ENCODE peak calls at places on chromosome 6, in five cellular contexts. One of them, this sample, is unnamed.

GRCh38 chr6:306641-307061 is 14.4 kb downstream of the DUSP22 start:
- DNase-seq in stomach: peak; percentile 63
- DNase-seq in cardiac muscle cell: no peak
- DNase-seq in psoas muscle: no peak
- DNase-seq in fibroblast of lung: no peak
- DNase-seq in this sample: no peak

GRCh38 chr6:121430514-121431460 is 4.7 kb upstream of the GJA1 start:
- DNase-seq in psoas muscle: no peak
- DNase-seq in stomach: no peak
- DNase-seq in fibroblast of lung: peak; percentile 66
- DNase-seq in cardiac muscle cell: peak; percentile 73
- DNase-seq in this sample: no peak

GRCh38 chr6:53811082-53811481 is 16.3 kb downstream of the LRRC1 start:
- DNase-seq in fibroblast of lung: no peak
- DNase-seq in cardiac muscle cell: no peak
- DNase-seq in stomach: peak; percentile 84
- DNase-seq in psoas muscle: no peak
- DNase-seq in this sample: no peak

GRCh38 chr6:14468656-14469321 is 351.2 kb downstream of the CD83 start:
- DNase-seq in stomach: no peak
- DNase-seq in cardiac muscle cell: no peak
- DNase-seq in fibroblast of lung: no peak
- DNase-seq in psoas muscle: no peak
- DNase-seq in this sample: no peak

GRCh38 chr6:34241351-34242215 is 4.9 kb downstream of the HMGA1 start:
- DNase-seq in fibroblast of lung: no peak
- DNase-seq in psoas muscle: no peak
- DNase-seq in cardiac muscle cell: no peak
- DNase-seq in stomach: no peak
- DNase-seq in this sample: no peak

GRCh38 chr6:109059591-109060021 is 35.0 kb downstream of the SESN1 start:
- DNase-seq in fibroblast of lung: no peak
- DNase-seq in cardiac muscle cell: peak; percentile 72
- DNase-seq in stomach: no peak
- DNase-seq in psoas muscle: no peak
- DNase-seq in this sample: no peak

GRCh38 chr6:158231551-158232444 is 63.6 kb downstream of the GTF2H5 start:
- DNase-seq in cardiac muscle cell: peak; percentile 76
- DNase-seq in fibroblast of lung: peak; percentile 57
- DNase-seq in stomach: peak; percentile 78
- DNase-seq in psoas muscle: peak; percentile 81
- DNase-seq in this sample: peak; percentile 72

GRCh38 chr6:11992086-11992485 is 20.0 kb upstream of the HIVEP1 start:
- DNase-seq in psoas muscle: no peak
- DNase-seq in fibroblast of lung: no peak
- DNase-seq in cardiac muscle cell: no peak
- DNase-seq in stomach: no peak
- DNase-seq in this sample: no peak

GRCh38 chr6:131368077-131368911 is 204.7 kb upstream of the ARG1 start:
- DNase-seq in cardiac muscle cell: peak; percentile 74
- DNase-seq in fibroblast of lung: peak; percentile 15
- DNase-seq in stomach: peak; percentile 80
- DNase-seq in psoas muscle: peak; percentile 20
- DNase-seq in this sample: no peak

GRCh38 chr6:73180718-73181619 is 44.3 kb downstream of the KHDC1L start:
- DNase-seq in fibroblast of lung: peak; percentile 88
- DNase-seq in stomach: no peak
- DNase-seq in psoas muscle: no peak
- DNase-seq in cardiac muscle cell: peak; percentile 84
- DNase-seq in this sample: peak; percentile 47

GRCh38 chr6:89597988-89598387 is 40.6 kb downstream of the LYRM2 start:
- DNase-seq in cardiac muscle cell: peak; percentile 62
- DNase-seq in psoas muscle: no peak
- DNase-seq in fibroblast of lung: peak; percentile 6
- DNase-seq in stomach: no peak
- DNase-seq in this sample: peak; percentile 50

GRCh38 chr6:83917001-83917400 is 57.5 kb downstream of the CYB5R4 start:
- DNase-seq in psoas muscle: no peak
- DNase-seq in stomach: no peak
- DNase-seq in cardiac muscle cell: no peak
- DNase-seq in fibroblast of lung: no peak
- DNase-seq in this sample: no peak

GRCh38 chr6:35754452-35755321 is 17.9 kb downstream of the ARMC12 start:
- DNase-seq in psoas muscle: no peak
- DNase-seq in stomach: no peak
- DNase-seq in cardiac muscle cell: no peak
- DNase-seq in fibroblast of lung: peak; percentile 56
- DNase-seq in this sample: no peak

GRCh38 chr6:8875986-8876385 is 440.6 kb upstream of the SLC35B3 start:
- DNase-seq in fibroblast of lung: no peak
- DNase-seq in psoas muscle: no peak
- DNase-seq in cardiac muscle cell: no peak
- DNase-seq in stomach: no peak
- DNase-seq in this sample: no peak

GRCh38 chr6:17638212-17638611 is 38.1 kb downstream of the FAM8A1 start:
- DNase-seq in cardiac muscle cell: no peak
- DNase-seq in fibroblast of lung: peak; percentile 6
- DNase-seq in psoas muscle: no peak
- DNase-seq in stomach: no peak
- DNase-seq in this sample: no peak

GRCh38 chr6:37548067-37548674 is 48.5 kb upstream of the CCDC167 start:
- DNase-seq in fibroblast of lung: no peak
- DNase-seq in psoas muscle: no peak
- DNase-seq in cardiac muscle cell: no peak
- DNase-seq in stomach: no peak
- DNase-seq in this sample: no peak

GRCh38 chr6:29005183-29005885 is at the start of gene ZNF311:
- DNase-seq in psoas muscle: peak; percentile 30
- DNase-seq in fibroblast of lung: peak; percentile 81
- DNase-seq in stomach: peak; percentile 47
- DNase-seq in cardiac muscle cell: peak; percentile 85
- DNase-seq in this sample: no peak

GRCh38 chr6:98834060-98835031 is at the start of gene POU3F2:
- DNase-seq in fibroblast of lung: peak; percentile 61
- DNase-seq in stomach: peak; percentile 60
- DNase-seq in cardiac muscle cell: peak; percentile 92
- DNase-seq in psoas muscle: peak; percentile 60
- DNase-seq in this sample: peak; percentile 99

GRCh38 chr6:82484737-82485650 is 121.4 kb downstream of the TPBG start:
- DNase-seq in fibroblast of lung: no peak
- DNase-seq in psoas muscle: no peak
- DNase-seq in stomach: no peak
- DNase-seq in cardiac muscle cell: no peak
- DNase-seq in this sample: peak; percentile 89
- H3K9me3 ChIP-seq in fibroblast of lung: no peaks in the 10 kb centered on the region
- H3K9me3 ChIP-seq in psoas muscle: peaks cover 16% of the 10 kb centered on the region
- H3K9me3 ChIP-seq in stomach: peaks cover 20% of the 10 kb centered on the region
- H3K9me3 ChIP-seq in cardiac muscle cell: no peaks in the 10 kb centered on the region
- H3K9me3 ChIP-seq in this sample: peaks cover 11% of the 10 kb centered on the region

DNA sequence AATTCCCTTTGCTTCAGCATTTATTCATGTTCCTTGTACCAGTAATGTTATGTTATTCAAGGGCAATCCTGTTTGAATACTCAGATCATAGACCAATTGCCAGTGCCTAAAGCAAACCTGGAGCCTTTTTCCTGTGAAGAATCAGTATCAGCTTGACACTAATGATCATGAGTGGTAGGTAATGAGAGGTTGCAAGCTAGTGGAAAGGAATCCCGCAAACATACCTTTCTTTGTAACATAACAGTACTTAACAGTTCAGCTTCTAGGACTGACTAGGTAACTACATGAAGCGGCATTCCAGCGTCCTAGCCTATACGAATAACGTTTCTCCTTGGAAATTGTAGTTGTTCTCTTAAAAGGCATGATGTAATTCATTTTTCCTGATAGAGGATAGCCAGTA is 253.7 kb downstream of the TMEM242 start:
- DNase-seq in psoas muscle: no peak
- DNase-seq in stomach: no peak
- DNase-seq in fibroblast of lung: no peak
- DNase-seq in cardiac muscle cell: no peak
- DNase-seq in this sample: no peak
- H3K4me1 ChIP-seq in psoas muscle: peaks cover 60% of the 10 kb centered on the region
- H3K4me1 ChIP-seq in stomach: peaks cover 76% of the 10 kb centered on the region
- H3K4me1 ChIP-seq in fibroblast of lung: peaks cover 2% of the 10 kb centered on the region
- H3K4me1 ChIP-seq in cardiac muscle cell: peaks cover 30% of the 10 kb centered on the region
- H3K4me1 ChIP-seq in this sample: peaks cover 21% of the 10 kb centered on the region

GRCh38 chr6:167738386-167738785 is 88.3 kb upstream of the AFDN start:
- DNase-seq in psoas muscle: no peak
- DNase-seq in fibroblast of lung: no peak
- DNase-seq in cardiac muscle cell: no peak
- DNase-seq in stomach: peak; percentile 14
- DNase-seq in this sample: no peak
- H3K9me3 ChIP-seq in psoas muscle: no peaks in the 10 kb centered on the region
- H3K9me3 ChIP-seq in fibroblast of lung: no peaks in the 10 kb centered on the region
- H3K9me3 ChIP-seq in cardiac muscle cell: no peaks in the 10 kb centered on the region
- H3K9me3 ChIP-seq in stomach: no peaks in the 10 kb centered on the region
- H3K9me3 ChIP-seq in this sample: no peaks in the 10 kb centered on the region

GRCh38 chr6:24888967-24889366 is 46.8 kb downstream of the RIPOR2 start:
- DNase-seq in cardiac muscle cell: no peak
- DNase-seq in stomach: no peak
- DNase-seq in fibroblast of lung: no peak
- DNase-seq in psoas muscle: no peak
- DNase-seq in this sample: no peak

GRCh38 chr6:24890471-24890870 is 45.3 kb downstream of the RIPOR2 start:
- DNase-seq in cardiac muscle cell: no peak
- DNase-seq in stomach: no peak
- DNase-seq in psoas muscle: no peak
- DNase-seq in fibroblast of lung: no peak
- DNase-seq in this sample: no peak

GRCh38 chr6:24883618-24884017 is 52.1 kb downstream of the RIPOR2 start:
- DNase-seq in psoas muscle: no peak
- DNase-seq in stomach: no peak
- DNase-seq in fibroblast of lung: peak; percentile 51
- DNase-seq in cardiac muscle cell: peak; percentile 35
- DNase-seq in this sample: no peak

GRCh38 chr6:24891004-24891403 is 44.8 kb downstream of the RIPOR2 start:
- DNase-seq in cardiac muscle cell: no peak
- DNase-seq in stomach: no peak
- DNase-seq in psoas muscle: no peak
- DNase-seq in fibroblast of lung: no peak
- DNase-seq in this sample: no peak

GRCh38 chr6:24887520-24887919 is 48.2 kb downstream of the RIPOR2 start:
- DNase-seq in cardiac muscle cell: no peak
- DNase-seq in stomach: no peak
- DNase-seq in fibroblast of lung: no peak
- DNase-seq in psoas muscle: no peak
- DNase-seq in this sample: peak; percentile 67
- H3K4me1 ChIP-seq in cardiac muscle cell: peaks cover 14% of the 10 kb centered on the region
- H3K4me1 ChIP-seq in stomach: peaks cover 2% of the 10 kb centered on the region
- H3K4me1 ChIP-seq in fibroblast of lung: peaks cover 6% of the 10 kb centered on the region
- H3K4me1 ChIP-seq in psoas muscle: peaks cover 37% of the 10 kb centered on the region
- H3K4me1 ChIP-seq in this sample: peaks cover 29% of the 10 kb centered on the region

GRCh38 chr6:170058878-170059485 is 231.9 kb downstream of the DLL1 start:
- DNase-seq in cardiac muscle cell: no peak
- DNase-seq in stomach: peak; percentile 16
- DNase-seq in fibroblast of lung: no peak
- DNase-seq in psoas muscle: no peak
- DNase-seq in this sample: no peak
- H3K9me3 ChIP-seq in cardiac muscle cell: no peaks in the 10 kb centered on the region
- H3K9me3 ChIP-seq in stomach: no peaks in the 10 kb centered on the region
- H3K9me3 ChIP-seq in fibroblast of lung: no peaks in the 10 kb centered on the region
- H3K9me3 ChIP-seq in psoas muscle: no peaks in the 10 kb centered on the region
- H3K9me3 ChIP-seq in this sample: no peaks in the 10 kb centered on the region

GRCh38 chr6:26375270-26375669 is 7.6 kb upstream of the BTN2A2 start:
- DNase-seq in cardiac muscle cell: no peak
- DNase-seq in fibroblast of lung: no peak
- DNase-seq in psoas muscle: no peak
- DNase-seq in stomach: no peak
- DNase-seq in this sample: no peak

GRCh38 chr6:26372308-26373144 is 7.5 kb downstream of the BTN3A2 start:
- DNase-seq in psoas muscle: no peak
- DNase-seq in stomach: no peak
- DNase-seq in cardiac muscle cell: no peak
- DNase-seq in fibroblast of lung: no peak
- DNase-seq in this sample: no peak
- H3K4me1 ChIP-seq in psoas muscle: no peaks in the 10 kb centered on the region
- H3K4me1 ChIP-seq in stomach: no peaks in the 10 kb centered on the region
- H3K4me1 ChIP-seq in cardiac muscle cell: no peaks in the 10 kb centered on the region
- H3K4me1 ChIP-seq in fibroblast of lung: no peaks in the 10 kb centered on the region
- H3K4me1 ChIP-seq in this sample: no peaks in the 10 kb centered on the region

GRCh38 chr6:125097186-125097585 is 56.4 kb upstream of the TPD52L1 start:
- DNase-seq in fibroblast of lung: no peak
- DNase-seq in psoas muscle: no peak
- DNase-seq in cardiac muscle cell: no peak
- DNase-seq in stomach: no peak
- DNase-seq in this sample: no peak
- H3K9me3 ChIP-seq in fibroblast of lung: no peaks in the 10 kb centered on the region
- H3K9me3 ChIP-seq in psoas muscle: no peaks in the 10 kb centered on the region
- H3K9me3 ChIP-seq in cardiac muscle cell: no peaks in the 10 kb centered on the region
- H3K9me3 ChIP-seq in stomach: no peaks in the 10 kb centered on the region
- H3K9me3 ChIP-seq in this sample: no peaks in the 10 kb centered on the region

GRCh38 chr6:146267447-146267846 is 238.6 kb downstream of the GRM1 start:
- DNase-seq in cardiac muscle cell: no peak
- DNase-seq in fibroblast of lung: no peak
- DNase-seq in stomach: no peak
- DNase-seq in psoas muscle: no peak
- DNase-seq in this sample: no peak
- H3K4me1 ChIP-seq in cardiac muscle cell: no peaks in the 10 kb centered on the region
- H3K4me1 ChIP-seq in fibroblast of lung: no peaks in the 10 kb centered on the region
- H3K4me1 ChIP-seq in stomach: no peaks in the 10 kb centered on the region
- H3K4me1 ChIP-seq in psoas muscle: no peaks in the 10 kb centered on the region
- H3K4me1 ChIP-seq in this sample: no peaks in the 10 kb centered on the region

GRCh38 chr6:31216208-31216898 is 45.9 kb upstream of the POU5F1 start:
- DNase-seq in fibroblast of lung: no peak
- DNase-seq in cardiac muscle cell: no peak
- DNase-seq in psoas muscle: no peak
- DNase-seq in stomach: no peak
- DNase-seq in this sample: no peak
- H3K9me3 ChIP-seq in fibroblast of lung: no peaks in the 10 kb centered on the region
- H3K9me3 ChIP-seq in cardiac muscle cell: no peaks in the 10 kb centered on the region
- H3K9me3 ChIP-seq in psoas muscle: no peaks in the 10 kb centered on the region
- H3K9me3 ChIP-seq in stomach: peaks cover 7% of the 10 kb centered on the region
- H3K9me3 ChIP-seq in this sample: peaks cover 2% of the 10 kb centered on the region

GRCh38 chr6:113970808-113971676 is at the start of gene HDAC2:
- DNase-seq in psoas muscle: peak; percentile 90
- DNase-seq in stomach: peak; percentile 86
- DNase-seq in cardiac muscle cell: peak; percentile 88
- DNase-seq in fibroblast of lung: peak; percentile 83
- DNase-seq in this sample: peak; percentile 77
- H3K4me1 ChIP-seq in psoas muscle: peaks cover 31% of the 10 kb centered on the region
- H3K4me1 ChIP-seq in stomach: peaks cover 47% of the 10 kb centered on the region
- H3K4me1 ChIP-seq in cardiac muscle cell: peaks cover 20% of the 10 kb centered on the region
- H3K4me1 ChIP-seq in fibroblast of lung: no peaks in the 10 kb centered on the region
- H3K4me1 ChIP-seq in this sample: peaks cover 20% of the 10 kb centered on the region

This sample was measured in HAP-1.